ENCODE peak calls at places on chromosomes 2 and 18, in seven cellular contexts. One of them, this sample, is unnamed.

GRCh38 chr2:102848366-102848839 is 86.6 kb downstream of the TMEM182 start:
- DNase-seq in cardiac fibroblast: peak; percentile 60
- DNase-seq in IMR-90: peak; percentile 3
- DNase-seq in neural progenitor cell: peak; percentile 95
- DNase-seq in fibroblast of pulmonary artery: peak; percentile 38
- DNase-seq in uterus: peak; percentile 30
- DNase-seq in OCI-LY7: no peak
- DNase-seq in this sample: no peak

GRCh38 chr18:13471971-13472628 is 253.5 kb downstream of the LDLRAD4 start:
- DNase-seq in OCI-LY7: no peak
- DNase-seq in cardiac fibroblast: no peak
- DNase-seq in IMR-90: no peak
- DNase-seq in uterus: no peak
- DNase-seq in fibroblast of pulmonary artery: no peak
- DNase-seq in neural progenitor cell: peak; percentile 73
- DNase-seq in this sample: no peak

GRCh38 chr2:188983427-188984101 is 9.4 kb downstream of the COL3A1 start:
- DNase-seq in cardiac fibroblast: peak; percentile 64
- DNase-seq in neural progenitor cell: peak; percentile 32
- DNase-seq in OCI-LY7: peak; percentile 3
- DNase-seq in IMR-90: peak; percentile 78
- DNase-seq in fibroblast of pulmonary artery: peak; percentile 76
- DNase-seq in uterus: no peak
- DNase-seq in this sample: no peak

GRCh38 chr2:217275091-217275490 is 415.2 kb upstream of the TNP1 start:
- DNase-seq in fibroblast of pulmonary artery: no peak
- DNase-seq in IMR-90: no peak
- DNase-seq in cardiac fibroblast: no peak
- DNase-seq in neural progenitor cell: no peak
- DNase-seq in OCI-LY7: no peak
- DNase-seq in uterus: no peak
- DNase-seq in this sample: no peak

GRCh38 chr2:237391140-237391539 is 22.8 kb downstream of the COL6A3 start:
- DNase-seq in neural progenitor cell: no peak
- DNase-seq in IMR-90: no peak
- DNase-seq in cardiac fibroblast: no peak
- DNase-seq in OCI-LY7: no peak
- DNase-seq in fibroblast of pulmonary artery: peak; percentile 39
- DNase-seq in uterus: no peak
- DNase-seq in this sample: no peak

GRCh38 chr2:218345491-218346176 is 11.0 kb upstream of the CATIP start:
- DNase-seq in OCI-LY7: no peak
- DNase-seq in IMR-90: no peak
- DNase-seq in neural progenitor cell: no peak
- DNase-seq in cardiac fibroblast: no peak
- DNase-seq in fibroblast of pulmonary artery: no peak
- DNase-seq in uterus: no peak
- DNase-seq in this sample: no peak

GRCh38 chr2:44802409-44803099 is 138.9 kb upstream of the SIX3 start:
- DNase-seq in uterus: no peak
- DNase-seq in fibroblast of pulmonary artery: no peak
- DNase-seq in neural progenitor cell: peak; percentile 96
- DNase-seq in OCI-LY7: no peak
- DNase-seq in cardiac fibroblast: no peak
- DNase-seq in IMR-90: no peak
- DNase-seq in this sample: no peak

GRCh38 chr2:136381722-136382633 is 264.0 kb upstream of the CXCR4 start:
- DNase-seq in neural progenitor cell: no peak
- DNase-seq in IMR-90: no peak
- DNase-seq in cardiac fibroblast: no peak
- DNase-seq in uterus: no peak
- DNase-seq in OCI-LY7: peak; percentile 96
- DNase-seq in fibroblast of pulmonary artery: no peak
- DNase-seq in this sample: peak; percentile 46

GRCh38 chr2:45329045-45329677 is 281.9 kb downstream of the SRBD1 start:
- DNase-seq in uterus: no peak
- DNase-seq in IMR-90: peak; percentile 45
- DNase-seq in neural progenitor cell: peak; percentile 20
- DNase-seq in cardiac fibroblast: no peak
- DNase-seq in OCI-LY7: peak; percentile 16
- DNase-seq in fibroblast of pulmonary artery: peak; percentile 34
- DNase-seq in this sample: no peak

GRCh38 chr18:42404151-42404550 is 449.1 kb downstream of the PIK3C3 start:
- DNase-seq in uterus: no peak
- DNase-seq in fibroblast of pulmonary artery: no peak
- DNase-seq in IMR-90: no peak
- DNase-seq in cardiac fibroblast: no peak
- DNase-seq in OCI-LY7: no peak
- DNase-seq in neural progenitor cell: no peak
- DNase-seq in this sample: no peak

GRCh38 chr2:152399003-152399402 is 64.0 kb downstream of the FMNL2 start:
- DNase-seq in OCI-LY7: no peak
- DNase-seq in neural progenitor cell: no peak
- DNase-seq in cardiac fibroblast: no peak
- DNase-seq in fibroblast of pulmonary artery: no peak
- DNase-seq in uterus: no peak
- DNase-seq in IMR-90: no peak
- DNase-seq in this sample: no peak

GRCh38 chr2:155235710-155236109 is 537.2 kb downstream of the KCNJ3 start:
- DNase-seq in neural progenitor cell: no peak
- DNase-seq in OCI-LY7: no peak
- DNase-seq in IMR-90: no peak
- DNase-seq in cardiac fibroblast: no peak
- DNase-seq in uterus: no peak
- DNase-seq in fibroblast of pulmonary artery: no peak
- DNase-seq in this sample: no peak

GRCh38 chr2:104408266-104408665 is 445.6 kb upstream of the POU3F3 start:
- DNase-seq in uterus: no peak
- DNase-seq in cardiac fibroblast: no peak
- DNase-seq in OCI-LY7: no peak
- DNase-seq in IMR-90: no peak
- DNase-seq in fibroblast of pulmonary artery: no peak
- DNase-seq in neural progenitor cell: peak; percentile 71
- DNase-seq in this sample: no peak

GRCh38 chr2:212897296-212897695 is 254.1 kb downstream of the IKZF2 start:
- DNase-seq in OCI-LY7: no peak
- DNase-seq in fibroblast of pulmonary artery: no peak
- DNase-seq in neural progenitor cell: no peak
- DNase-seq in IMR-90: peak; percentile 58
- DNase-seq in cardiac fibroblast: no peak
- DNase-seq in uterus: no peak
- DNase-seq in this sample: no peak

GRCh38 chr2:212894026-212894425 is 257.4 kb downstream of the IKZF2 start:
- DNase-seq in IMR-90: no peak
- DNase-seq in cardiac fibroblast: no peak
- DNase-seq in OCI-LY7: no peak
- DNase-seq in neural progenitor cell: no peak
- DNase-seq in fibroblast of pulmonary artery: no peak
- DNase-seq in uterus: no peak
- DNase-seq in this sample: no peak

GRCh38 chr2:212893216-212893615 is 258.2 kb downstream of the IKZF2 start:
- DNase-seq in OCI-LY7: no peak
- DNase-seq in uterus: no peak
- DNase-seq in fibroblast of pulmonary artery: no peak
- DNase-seq in IMR-90: no peak
- DNase-seq in neural progenitor cell: peak; percentile 78
- DNase-seq in cardiac fibroblast: no peak
- DNase-seq in this sample: no peak

GRCh38 chr2:212891580-212891979 is 259.8 kb downstream of the IKZF2 start:
- DNase-seq in uterus: no peak
- DNase-seq in neural progenitor cell: no peak
- DNase-seq in cardiac fibroblast: no peak
- DNase-seq in fibroblast of pulmonary artery: no peak
- DNase-seq in IMR-90: no peak
- DNase-seq in OCI-LY7: no peak
- DNase-seq in this sample: no peak

GRCh38 chr2:212892193-212892592 is 259.2 kb downstream of the IKZF2 start:
- DNase-seq in IMR-90: peak; percentile 64
- DNase-seq in cardiac fibroblast: peak; percentile 76
- DNase-seq in OCI-LY7: peak; percentile 68
- DNase-seq in fibroblast of pulmonary artery: peak; percentile 78
- DNase-seq in uterus: no peak
- DNase-seq in neural progenitor cell: peak; percentile 50
- DNase-seq in this sample: no peak
- TF ChIP-seq CTCF in IMR-90: peak; percentile 54
- TF ChIP-seq CTCF in cardiac fibroblast: peak; percentile 50
- TF ChIP-seq CTCF in OCI-LY7: peak; percentile 78
- TF ChIP-seq CTCF in fibroblast of pulmonary artery: peak; percentile 63
- TF ChIP-seq CTCF in uterus: no peak
- TF ChIP-seq CTCF in neural progenitor cell: peak; percentile 50
- TF ChIP-seq CTCF in this sample: no peak

GRCh38 chr2:234979204-234980167 is 27.7 kb downstream of the SH3BP4 start:
- DNase-seq in uterus: no peak
- DNase-seq in cardiac fibroblast: peak; percentile 62
- DNase-seq in neural progenitor cell: no peak
- DNase-seq in OCI-LY7: no peak
- DNase-seq in fibroblast of pulmonary artery: peak; percentile 72
- DNase-seq in IMR-90: peak; percentile 44
- DNase-seq in this sample: no peak

GRCh38 chr2:234982096-234982834 is 30.4 kb downstream of the SH3BP4 start:
- DNase-seq in cardiac fibroblast: no peak
- DNase-seq in fibroblast of pulmonary artery: no peak
- DNase-seq in OCI-LY7: no peak
- DNase-seq in uterus: no peak
- DNase-seq in IMR-90: no peak
- DNase-seq in neural progenitor cell: no peak
- DNase-seq in this sample: no peak

GRCh38 chr2:234983011-234983726 is 31.4 kb downstream of the SH3BP4 start:
- DNase-seq in IMR-90: no peak
- DNase-seq in fibroblast of pulmonary artery: no peak
- DNase-seq in cardiac fibroblast: no peak
- DNase-seq in uterus: no peak
- DNase-seq in OCI-LY7: peak; percentile 18
- DNase-seq in neural progenitor cell: no peak
- DNase-seq in this sample: no peak

GRCh38 chr2:234980476-234981187 is 28.8 kb downstream of the SH3BP4 start:
- DNase-seq in IMR-90: no peak
- DNase-seq in neural progenitor cell: no peak
- DNase-seq in fibroblast of pulmonary artery: peak; percentile 60
- DNase-seq in cardiac fibroblast: peak; percentile 59
- DNase-seq in OCI-LY7: no peak
- DNase-seq in uterus: no peak
- DNase-seq in this sample: no peak

DNA sequence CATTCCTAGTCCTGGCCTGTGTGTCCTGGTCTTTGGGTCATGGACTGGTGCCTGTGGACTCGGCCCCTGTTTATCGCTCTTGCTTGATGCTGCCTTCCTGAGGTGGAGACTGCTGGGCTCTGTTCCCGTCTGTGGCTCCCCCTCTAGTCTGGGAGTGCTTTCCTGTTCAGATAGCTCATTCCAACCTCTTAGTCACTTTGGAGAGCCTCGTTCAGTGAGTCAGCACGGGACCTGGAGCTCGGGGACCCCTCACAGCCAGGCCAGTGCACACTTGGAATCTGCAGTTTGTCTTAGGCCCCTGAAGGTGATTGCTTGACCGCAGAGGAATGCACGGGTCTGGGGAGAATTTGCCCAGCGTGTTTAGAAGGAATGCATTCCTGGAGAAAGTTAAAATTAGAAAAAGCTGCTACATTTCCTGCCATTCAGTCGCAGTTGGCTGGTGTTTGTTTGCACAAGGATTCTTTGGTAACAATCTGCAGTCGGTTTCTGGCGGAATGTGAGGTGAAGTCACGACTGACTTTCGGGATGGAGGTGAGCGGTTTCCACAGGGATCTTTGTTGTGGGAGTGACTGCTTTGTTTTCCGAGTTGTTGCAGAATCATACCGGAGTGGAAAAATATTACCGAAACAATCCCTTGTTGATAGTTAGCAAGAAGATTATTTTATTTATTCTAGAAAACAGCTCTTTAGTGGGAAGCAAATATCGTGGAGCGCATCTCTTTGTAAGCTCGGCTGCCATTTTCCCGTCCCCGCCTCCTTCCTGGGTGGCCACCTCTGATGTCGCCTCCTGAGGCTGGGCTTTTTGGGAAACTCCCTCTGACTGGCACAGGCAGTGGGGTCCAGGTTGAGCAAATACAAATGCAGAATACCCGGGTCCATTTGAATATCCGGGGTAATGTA is 29.6 kb downstream of the SH3BP4 start:
- DNase-seq in IMR-90: peak; percentile 100
- DNase-seq in neural progenitor cell: peak; percentile 77
- DNase-seq in cardiac fibroblast: peak; percentile 99
- DNase-seq in OCI-LY7: no peak
- DNase-seq in fibroblast of pulmonary artery: peak; percentile 99
- DNase-seq in uterus: peak; percentile 72
- DNase-seq in this sample: no peak
- TF ChIP-seq CTCF in IMR-90: peak; percentile 44
- TF ChIP-seq CTCF in neural progenitor cell: no peak
- TF ChIP-seq CTCF in cardiac fibroblast: peak; percentile 3
- TF ChIP-seq CTCF in OCI-LY7: no peak
- TF ChIP-seq CTCF in fibroblast of pulmonary artery: peak; percentile 31
- TF ChIP-seq CTCF in uterus: no peak
- TF ChIP-seq CTCF in this sample: no peak

GRCh38 chr18:22439447-22439846 is 21.7 kb upstream of the CTAGE1 start:
- DNase-seq in OCI-LY7: no peak
- DNase-seq in uterus: no peak
- DNase-seq in neural progenitor cell: no peak
- DNase-seq in fibroblast of pulmonary artery: peak; percentile 59
- DNase-seq in cardiac fibroblast: peak; percentile 27
- DNase-seq in IMR-90: peak; percentile 63
- DNase-seq in this sample: no peak

GRCh38 chr18:22446325-22446724 is 28.6 kb upstream of the CTAGE1 start:
- DNase-seq in neural progenitor cell: no peak
- DNase-seq in uterus: no peak
- DNase-seq in cardiac fibroblast: no peak
- DNase-seq in IMR-90: no peak
- DNase-seq in fibroblast of pulmonary artery: no peak
- DNase-seq in OCI-LY7: no peak
- DNase-seq in this sample: no peak

GRCh38 chr18:22446906-22447305 is 29.2 kb upstream of the CTAGE1 start:
- DNase-seq in IMR-90: no peak
- DNase-seq in neural progenitor cell: no peak
- DNase-seq in uterus: no peak
- DNase-seq in OCI-LY7: no peak
- DNase-seq in cardiac fibroblast: no peak
- DNase-seq in fibroblast of pulmonary artery: no peak
- DNase-seq in this sample: no peak

DNA sequence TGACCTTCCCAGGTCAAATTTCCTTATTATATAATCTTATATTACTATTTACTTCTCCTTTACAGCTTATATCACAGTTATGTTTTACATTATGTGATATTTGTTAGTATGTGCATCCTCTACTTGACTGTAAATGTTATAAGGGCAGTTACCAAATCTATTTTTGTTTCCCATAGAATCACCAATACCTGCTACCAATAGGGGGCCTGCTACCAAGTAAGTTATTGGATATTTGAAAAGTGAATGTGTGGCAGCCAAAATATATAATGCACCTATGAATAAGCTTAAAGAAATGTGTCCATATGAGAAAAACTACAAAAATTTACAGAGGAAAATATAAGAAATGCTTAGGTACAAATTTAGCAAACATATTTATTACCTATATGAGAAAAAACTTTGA is 23.9 kb upstream of the CTAGE1 start:
- DNase-seq in neural progenitor cell: no peak
- DNase-seq in OCI-LY7: no peak
- DNase-seq in IMR-90: no peak
- DNase-seq in fibroblast of pulmonary artery: no peak
- DNase-seq in cardiac fibroblast: no peak
- DNase-seq in uterus: no peak
- DNase-seq in this sample: no peak
- TF ChIP-seq CTCF in neural progenitor cell: peak; percentile 33
- TF ChIP-seq CTCF in OCI-LY7: peak; percentile 49
- TF ChIP-seq CTCF in IMR-90: no peak
- TF ChIP-seq CTCF in fibroblast of pulmonary artery: no peak
- TF ChIP-seq CTCF in cardiac fibroblast: no peak
- TF ChIP-seq CTCF in uterus: no peak
- TF ChIP-seq CTCF in this sample: no peak

GRCh38 chr2:37224063-37224462 is 7.3 kb downstream of the CEBPZ start:
- DNase-seq in fibroblast of pulmonary artery: no peak
- DNase-seq in cardiac fibroblast: no peak
- DNase-seq in IMR-90: no peak
- DNase-seq in neural progenitor cell: no peak
- DNase-seq in OCI-LY7: no peak
- DNase-seq in uterus: no peak
- DNase-seq in this sample: no peak
- TF ChIP-seq CTCF in fibroblast of pulmonary artery: no peak
- TF ChIP-seq CTCF in cardiac fibroblast: no peak
- TF ChIP-seq CTCF in IMR-90: no peak
- TF ChIP-seq CTCF in neural progenitor cell: no peak
- TF ChIP-seq CTCF in OCI-LY7: no peak
- TF ChIP-seq CTCF in uterus: no peak
- TF ChIP-seq CTCF in this sample: no peak

This sample was measured in activated B cell treated with CpG ODN at 0.5 μM for 24 hours.